ENCODE peak calls at places on chromosomes 1 and 21, in five cellular contexts. One of them, this sample, is unnamed.

GRCh38 chr1:93625582-93626327 is 55.9 kb downstream of the BCAR3 start:
- DNase-seq in HepG2: no peak
- DNase-seq in testis: peak; percentile 56
- DNase-seq in heart left ventricle: peak; percentile 66
- DNase-seq in H1: no peak
- DNase-seq in this sample: no peak

GRCh38 chr1:54996869-54997710 is 1.6 kb upstream of the BSND start:
- DNase-seq in HepG2: no peak
- DNase-seq in testis: peak; percentile 23
- DNase-seq in heart left ventricle: no peak
- DNase-seq in H1: no peak
- DNase-seq in this sample: no peak

GRCh38 chr1:43975249-43975961 is 645 bp downstream of the ATP6V0B start:
- DNase-seq in HepG2: no peak
- DNase-seq in testis: peak; percentile 69
- DNase-seq in heart left ventricle: peak; percentile 78
- DNase-seq in H1: no peak
- DNase-seq in this sample: peak; percentile 68

GRCh38 chr21:15210235-15210678 is 145.5 kb upstream of the NRIP1 start:
- DNase-seq in HepG2: peak; percentile 92
- DNase-seq in testis: no peak
- DNase-seq in heart left ventricle: peak; percentile 52
- DNase-seq in H1: no peak
- DNase-seq in this sample: peak; percentile 75

GRCh38 chr1:47436304-47436978 is 1.4 kb upstream of the FOXD2 start:
- DNase-seq in HepG2: peak; percentile 55
- DNase-seq in testis: peak; percentile 85
- DNase-seq in heart left ventricle: peak; percentile 65
- DNase-seq in H1: peak; percentile 58
- DNase-seq in this sample: peak; percentile 89

GRCh38 chr1:241413974-241414373 is 57.0 kb upstream of the RGS7 start:
- DNase-seq in HepG2: no peak
- DNase-seq in testis: no peak
- DNase-seq in heart left ventricle: no peak
- DNase-seq in H1: no peak
- DNase-seq in this sample: no peak

GRCh38 chr1:19478241-19478780 is 7.0 kb downstream of the CAPZB start:
- DNase-seq in HepG2: no peak
- DNase-seq in testis: no peak
- DNase-seq in heart left ventricle: no peak
- DNase-seq in H1: no peak
- DNase-seq in this sample: no peak

GRCh38 chr1:203299180-203299579 is 6.1 kb upstream of the BTG2 start:
- DNase-seq in HepG2: no peak
- DNase-seq in testis: no peak
- DNase-seq in heart left ventricle: no peak
- DNase-seq in H1: no peak
- DNase-seq in this sample: no peak

GRCh38 chr21:42834730-42835191 is 44.6 kb downstream of the WDR4 start:
- DNase-seq in HepG2: no peak
- DNase-seq in testis: no peak
- DNase-seq in heart left ventricle: no peak
- DNase-seq in H1: no peak
- DNase-seq in this sample: peak; percentile 18

GRCh38 chr1:170959385-170959784 is 24.1 kb downstream of the MROH9 start:
- DNase-seq in HepG2: no peak
- DNase-seq in testis: no peak
- DNase-seq in heart left ventricle: no peak
- DNase-seq in H1: no peak
- DNase-seq in this sample: no peak

GRCh38 chr1:17774452-17774851 is 19.3 kb downstream of the ACTL8 start:
- DNase-seq in HepG2: no peak
- DNase-seq in testis: no peak
- DNase-seq in heart left ventricle: no peak
- DNase-seq in H1: no peak
- DNase-seq in this sample: no peak

GRCh38 chr1:187817782-187818181 is 989.0 kb downstream of the PLA2G4A start:
- DNase-seq in HepG2: no peak
- DNase-seq in testis: no peak
- DNase-seq in heart left ventricle: no peak
- DNase-seq in H1: no peak
- DNase-seq in this sample: no peak

GRCh38 chr1:237084399-237085077 is 42.6 kb downstream of the RYR2 start:
- DNase-seq in HepG2: no peak
- DNase-seq in testis: no peak
- DNase-seq in heart left ventricle: no peak
- DNase-seq in H1: no peak
- DNase-seq in this sample: no peak

GRCh38 chr1:234533975-234534876 is 55.2 kb upstream of the TARBP1 start:
- DNase-seq in HepG2: no peak
- DNase-seq in testis: peak; percentile 99
- DNase-seq in heart left ventricle: peak; percentile 97
- DNase-seq in H1: no peak
- DNase-seq in this sample: peak; percentile 96

GRCh38 chr1:85230305-85230977 is 29.0 kb downstream of the C1orf52 start:
- DNase-seq in HepG2: peak; percentile 21
- DNase-seq in testis: no peak
- DNase-seq in heart left ventricle: no peak
- DNase-seq in H1: no peak
- DNase-seq in this sample: no peak

GRCh38 chr1:156096640-156097391 is 14.6 kb upstream of the MEX3A start:
- DNase-seq in HepG2: peak; percentile 65
- DNase-seq in testis: peak; percentile 93
- DNase-seq in heart left ventricle: peak; percentile 94
- DNase-seq in H1: no peak
- DNase-seq in this sample: peak; percentile 98

GRCh38 chr1:70537788-70538187 is 126.7 kb downstream of the CTH start:
- DNase-seq in HepG2: no peak
- DNase-seq in testis: no peak
- DNase-seq in heart left ventricle: no peak
- DNase-seq in H1: no peak
- DNase-seq in this sample: no peak

GRCh38 chr1:10117132-10117531 is 84.4 kb downstream of the UBE4B start:
- DNase-seq in HepG2: no peak
- DNase-seq in testis: no peak
- DNase-seq in heart left ventricle: no peak
- DNase-seq in H1: no peak
- DNase-seq in this sample: no peak

GRCh38 chr1:22888320-22889075 is 84.2 kb downstream of the LACTBL1 start:
- DNase-seq in HepG2: no peak
- DNase-seq in testis: no peak
- DNase-seq in heart left ventricle: no peak
- DNase-seq in H1: no peak
- DNase-seq in this sample: no peak

GRCh38 chr1:241499910-241500309 is 19.6 kb downstream of the FH start:
- DNase-seq in HepG2: peak; percentile 14
- DNase-seq in testis: no peak
- DNase-seq in heart left ventricle: no peak
- DNase-seq in H1: no peak
- DNase-seq in this sample: no peak

GRCh38 chr1:151976015-151976343 is 17.7 kb downstream of the S100A10 start:
- DNase-seq in HepG2: no peak
- DNase-seq in testis: no peak
- DNase-seq in heart left ventricle: no peak
- DNase-seq in H1: no peak
- DNase-seq in this sample: no peak

GRCh38 chr1:86507935-86508582 is 38.8 kb upstream of the CLCA4 start:
- DNase-seq in HepG2: no peak
- DNase-seq in testis: peak; percentile 34
- DNase-seq in heart left ventricle: no peak
- DNase-seq in H1: no peak
- DNase-seq in this sample: no peak

GRCh38 chr1:212680691-212681090 is 18.9 kb downstream of the BATF3 start:
- DNase-seq in HepG2: peak; percentile 27
- DNase-seq in testis: no peak
- DNase-seq in heart left ventricle: no peak
- DNase-seq in H1: no peak
- DNase-seq in this sample: no peak

GRCh38 chr1:23122023-23122738 is 46.5 kb downstream of the LUZP1 start:
- DNase-seq in HepG2: no peak
- DNase-seq in testis: peak; percentile 21
- DNase-seq in heart left ventricle: peak; percentile 38
- DNase-seq in H1: no peak
- DNase-seq in this sample: no peak

GRCh38 chr1:208031316-208031931 is 120.5 kb upstream of the CD34 start:
- DNase-seq in HepG2: no peak
- DNase-seq in testis: no peak
- DNase-seq in heart left ventricle: no peak
- DNase-seq in H1: no peak
- DNase-seq in this sample: no peak

GRCh38 chr1:246617768-246618167 is 51.5 kb downstream of the CNST start:
- DNase-seq in HepG2: no peak
- DNase-seq in testis: no peak
- DNase-seq in heart left ventricle: no peak
- DNase-seq in H1: no peak
- DNase-seq in this sample: no peak
- H3K4me1 ChIP-seq in HepG2: no peaks in the 10 kb centered on the region
- H3K4me1 ChIP-seq in testis: peaks cover 4% of the 10 kb centered on the region
- H3K4me1 ChIP-seq in heart left ventricle: peaks cover 6% of the 10 kb centered on the region
- H3K4me1 ChIP-seq in H1: no peaks in the 10 kb centered on the region
- H3K4me1 ChIP-seq in this sample: no peaks in the 10 kb centered on the region

DNA sequence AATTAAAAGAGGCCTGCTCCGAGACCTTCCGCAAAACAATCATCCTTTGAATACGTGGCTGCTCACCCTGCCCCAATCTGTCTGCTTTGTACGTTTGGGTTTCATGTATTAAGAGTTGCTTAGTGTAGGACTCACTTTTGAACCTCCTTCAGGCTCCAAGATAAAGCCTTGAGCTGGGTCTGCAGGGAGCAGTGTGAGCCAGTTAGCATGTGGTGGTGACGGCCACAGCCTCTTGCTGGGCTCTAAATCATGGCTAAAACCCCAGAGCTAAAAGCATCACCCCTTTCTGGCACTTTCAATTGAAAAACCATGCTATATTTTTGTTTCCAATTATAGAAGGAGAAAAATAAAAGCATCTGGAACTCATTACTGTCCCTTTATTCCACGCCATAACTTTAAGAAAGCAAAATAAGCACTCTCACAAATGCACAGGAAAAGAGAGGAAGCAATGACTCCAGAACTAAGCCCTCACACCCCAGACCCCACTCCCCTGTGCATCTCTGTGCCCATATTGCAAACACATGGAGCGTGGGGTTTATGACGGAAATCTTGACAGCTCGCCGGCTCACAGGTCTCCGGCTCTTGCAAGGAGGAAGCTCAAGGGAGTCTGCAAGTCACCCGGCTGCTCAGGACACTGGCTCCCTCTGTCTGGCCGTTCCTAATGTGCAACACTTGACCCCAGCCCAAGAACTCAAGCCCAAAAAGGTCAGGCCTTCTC is 135.5 kb downstream of the MIS18A start:
- DNase-seq in HepG2: no peak
- DNase-seq in testis: peak; percentile 64
- DNase-seq in heart left ventricle: peak; percentile 38
- DNase-seq in H1: no peak
- DNase-seq in this sample: peak; percentile 74
- H3K4me3 ChIP-seq in HepG2: no peak overlapping the region
- H3K4me3 ChIP-seq in testis: no peak overlapping the region
- H3K4me3 ChIP-seq in heart left ventricle: no peak overlapping the region
- H3K4me3 ChIP-seq in H1: no peak overlapping the region
- H3K4me3 ChIP-seq in this sample: no peak overlapping the region

GRCh38 chr1:33897092-33897725 is 33.3 kb downstream of the HMGB4 start:
- DNase-seq in HepG2: no peak
- DNase-seq in testis: no peak
- DNase-seq in heart left ventricle: no peak
- DNase-seq in H1: no peak
- DNase-seq in this sample: peak; percentile 31
- H3K4me1 ChIP-seq in HepG2: no peaks in the 10 kb centered on the region
- H3K4me1 ChIP-seq in testis: no peaks in the 10 kb centered on the region
- H3K4me1 ChIP-seq in heart left ventricle: no peaks in the 10 kb centered on the region
- H3K4me1 ChIP-seq in H1: peaks cover 3% of the 10 kb centered on the region
- H3K4me1 ChIP-seq in this sample: peaks cover 19% of the 10 kb centered on the region

GRCh38 chr1:221739018-221739676 is 2.7 kb downstream of the DUSP10 start:
- DNase-seq in HepG2: no peak
- DNase-seq in testis: no peak
- DNase-seq in heart left ventricle: no peak
- DNase-seq in H1: no peak
- DNase-seq in this sample: peak; percentile 38

GRCh38 chr1:221740941-221741363 is 937 bp downstream of the DUSP10 start:
- DNase-seq in HepG2: no peak
- DNase-seq in testis: no peak
- DNase-seq in heart left ventricle: peak; percentile 35
- DNase-seq in H1: no peak
- DNase-seq in this sample: no peak

GRCh38 chr1:221741364-221741970 is 422 bp downstream of the DUSP10 start:
- DNase-seq in HepG2: no peak
- DNase-seq in testis: peak; percentile 36
- DNase-seq in heart left ventricle: peak; percentile 49
- DNase-seq in H1: no peak
- DNase-seq in this sample: peak; percentile 60

GRCh38 chr1:221740260-221740830 is 1.5 kb downstream of the DUSP10 start:
- DNase-seq in HepG2: no peak
- DNase-seq in testis: no peak
- DNase-seq in heart left ventricle: no peak
- DNase-seq in H1: no peak
- DNase-seq in this sample: no peak

DNA sequence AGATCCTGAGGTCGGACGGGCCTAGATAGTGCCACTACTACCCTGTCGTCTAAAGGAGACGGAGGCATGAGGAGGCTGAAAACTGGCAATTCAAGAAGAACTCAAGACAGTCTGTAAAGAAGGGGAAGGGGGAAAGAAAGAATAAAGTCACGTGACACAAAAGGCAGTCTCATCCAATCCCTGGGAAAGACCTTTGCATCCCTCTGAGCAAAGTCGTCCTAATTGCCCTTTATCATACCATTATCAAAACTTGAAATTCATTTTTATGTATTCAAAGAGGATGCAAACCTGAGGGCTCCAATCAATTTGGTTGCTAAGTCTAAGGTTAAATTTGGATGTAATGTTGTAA is 2.2 kb downstream of the DUSP10 start:
- DNase-seq in HepG2: no peak
- DNase-seq in testis: no peak
- DNase-seq in heart left ventricle: no peak
- DNase-seq in H1: no peak
- DNase-seq in this sample: no peak
- H3K4me3 ChIP-seq in HepG2: no peak overlapping the region
- H3K4me3 ChIP-seq in testis: no peak overlapping the region
- H3K4me3 ChIP-seq in heart left ventricle: no peak overlapping the region
- H3K4me3 ChIP-seq in H1: no peak overlapping the region
- H3K4me3 ChIP-seq in this sample: no peak overlapping the region

DNA sequence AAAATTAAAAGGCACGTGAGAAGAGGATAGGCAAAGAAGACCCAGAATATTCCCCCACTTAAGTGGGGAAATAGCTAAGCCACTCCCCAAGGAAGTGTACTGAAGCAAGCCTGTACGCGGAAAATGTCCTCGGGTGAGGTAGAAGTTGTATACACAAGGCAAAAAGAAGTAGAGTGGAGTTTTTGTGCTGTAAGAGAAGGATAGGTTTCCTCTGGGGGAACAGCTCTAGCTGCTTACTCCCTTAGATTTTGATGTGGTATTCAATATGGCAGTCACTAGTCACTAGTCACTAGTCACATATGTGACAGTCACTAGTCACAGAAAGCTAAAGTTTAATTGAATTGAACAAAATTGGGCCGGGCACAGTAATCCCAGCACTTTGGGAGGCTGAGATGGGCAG is 7.6 kb downstream of the TXNIP start:
- DNase-seq in HepG2: no peak
- DNase-seq in testis: no peak
- DNase-seq in heart left ventricle: no peak
- DNase-seq in H1: no peak
- DNase-seq in this sample: no peak
- H3K4me1 ChIP-seq in HepG2: peaks cover 78% of the 10 kb centered on the region
- H3K4me1 ChIP-seq in testis: peaks cover 5% of the 10 kb centered on the region
- H3K4me1 ChIP-seq in heart left ventricle: peaks cover 30% of the 10 kb centered on the region
- H3K4me1 ChIP-seq in H1: peaks cover 2% of the 10 kb centered on the region
- H3K4me1 ChIP-seq in this sample: peaks cover 18% of the 10 kb centered on the region